ENCODE peak calls at places on chromosomes 4 and X, in ten cellular contexts. One of them, this sample, is unnamed.

GRCh38 chr4:76610751-76611150 is 175.7 kb downstream of the SHROOM3 start:
- DNase-seq in sigmoid colon: no peak
- DNase-seq in esophagus muscularis mucosa: no peak
- DNase-seq in ovary: no peak
- DNase-seq in HepG2: no peak
- DNase-seq in suprapubic skin: no peak
- DNase-seq in H1: no peak
- DNase-seq in stomach: no peak
- DNase-seq in A549: no peak
- DNase-seq in K562: no peak
- DNase-seq in this sample: no peak

GRCh38 chr4:77917075-77917474 is 54.4 kb downstream of the MRPL1 start:
- DNase-seq in sigmoid colon: no peak
- DNase-seq in esophagus muscularis mucosa: no peak
- DNase-seq in ovary: no peak
- DNase-seq in HepG2: no peak
- DNase-seq in suprapubic skin: no peak
- DNase-seq in H1: no peak
- DNase-seq in stomach: no peak
- DNase-seq in A549: no peak
- DNase-seq in K562: no peak
- DNase-seq in this sample: no peak

GRCh38 chr4:1285790-1286553 is 3.7 kb upstream of the MAEA start:
- DNase-seq in sigmoid colon: no peak
- DNase-seq in esophagus muscularis mucosa: no peak
- DNase-seq in ovary: no peak
- DNase-seq in HepG2: peak; percentile 50
- DNase-seq in suprapubic skin: no peak
- DNase-seq in H1: no peak
- DNase-seq in stomach: no peak
- DNase-seq in A549: peak; percentile 48
- DNase-seq in K562: peak; percentile 38
- DNase-seq in this sample: no peak

GRCh38 chr4:114393295-114394038 is 205.1 kb upstream of the UGT8 start:
- DNase-seq in sigmoid colon: no peak
- DNase-seq in esophagus muscularis mucosa: no peak
- DNase-seq in ovary: no peak
- DNase-seq in HepG2: no peak
- DNase-seq in suprapubic skin: no peak
- DNase-seq in H1: no peak
- DNase-seq in stomach: no peak
- DNase-seq in A549: no peak
- DNase-seq in K562: no peak
- DNase-seq in this sample: no peak

GRCh38 chr4:72383439-72383838 is 185.6 kb downstream of the ADAMTS3 start:
- DNase-seq in sigmoid colon: no peak
- DNase-seq in esophagus muscularis mucosa: no peak
- DNase-seq in ovary: no peak
- DNase-seq in HepG2: no peak
- DNase-seq in suprapubic skin: no peak
- DNase-seq in H1: no peak
- DNase-seq in stomach: no peak
- DNase-seq in A549: no peak
- DNase-seq in K562: no peak
- DNase-seq in this sample: no peak

GRCh38 chr4:27128431-27128830 is 267.8 kb downstream of the STIM2 start:
- DNase-seq in sigmoid colon: no peak
- DNase-seq in esophagus muscularis mucosa: peak; percentile 62
- DNase-seq in ovary: no peak
- DNase-seq in HepG2: no peak
- DNase-seq in suprapubic skin: no peak
- DNase-seq in H1: no peak
- DNase-seq in stomach: no peak
- DNase-seq in A549: no peak
- DNase-seq in K562: no peak
- DNase-seq in this sample: no peak

GRCh38 chr4:156824451-156825060 is 147.0 kb downstream of the PDGFC start:
- DNase-seq in sigmoid colon: no peak
- DNase-seq in esophagus muscularis mucosa: no peak
- DNase-seq in ovary: no peak
- DNase-seq in HepG2: no peak
- DNase-seq in suprapubic skin: no peak
- DNase-seq in H1: no peak
- DNase-seq in stomach: no peak
- DNase-seq in A549: no peak
- DNase-seq in K562: no peak
- DNase-seq in this sample: no peak

GRCh38 chr4:8035371-8035780 is 95.7 kb upstream of the AFAP1 start:
- DNase-seq in sigmoid colon: no peak
- DNase-seq in esophagus muscularis mucosa: no peak
- DNase-seq in ovary: no peak
- DNase-seq in HepG2: no peak
- DNase-seq in suprapubic skin: no peak
- DNase-seq in H1: no peak
- DNase-seq in stomach: no peak
- DNase-seq in A549: no peak
- DNase-seq in K562: no peak
- DNase-seq in this sample: no peak

GRCh38 chr4:108272566-108272965 is 103.8 kb upstream of the LEF1 start:
- DNase-seq in sigmoid colon: no peak
- DNase-seq in esophagus muscularis mucosa: no peak
- DNase-seq in ovary: no peak
- DNase-seq in HepG2: no peak
- DNase-seq in suprapubic skin: no peak
- DNase-seq in H1: no peak
- DNase-seq in stomach: no peak
- DNase-seq in A549: no peak
- DNase-seq in K562: peak; percentile 9
- DNase-seq in this sample: no peak

GRCh38 chr4:173763374-173763773 is 233.3 kb upstream of the HAND2 start:
- DNase-seq in sigmoid colon: no peak
- DNase-seq in esophagus muscularis mucosa: no peak
- DNase-seq in ovary: no peak
- DNase-seq in HepG2: no peak
- DNase-seq in suprapubic skin: no peak
- DNase-seq in H1: no peak
- DNase-seq in stomach: no peak
- DNase-seq in A549: no peak
- DNase-seq in K562: no peak
- DNase-seq in this sample: no peak

GRCh38 chr4:158068063-158068462 is 104.8 kb downstream of the GASK1B start:
- DNase-seq in sigmoid colon: no peak
- DNase-seq in esophagus muscularis mucosa: no peak
- DNase-seq in ovary: no peak
- DNase-seq in HepG2: no peak
- DNase-seq in suprapubic skin: no peak
- DNase-seq in H1: no peak
- DNase-seq in stomach: no peak
- DNase-seq in A549: no peak
- DNase-seq in K562: no peak
- DNase-seq in this sample: no peak

GRCh38 chr4:65865489-65865888 is 195.2 kb upstream of the EPHA5 start:
- DNase-seq in sigmoid colon: no peak
- DNase-seq in esophagus muscularis mucosa: no peak
- DNase-seq in ovary: no peak
- DNase-seq in HepG2: peak; percentile 13
- DNase-seq in suprapubic skin: no peak
- DNase-seq in H1: no peak
- DNase-seq in stomach: no peak
- DNase-seq in A549: peak; percentile 21
- DNase-seq in K562: no peak
- DNase-seq in this sample: no peak

GRCh38 chr4:25900901-25901500 is 13.0 kb upstream of the SMIM20 start:
- DNase-seq in sigmoid colon: no peak
- DNase-seq in esophagus muscularis mucosa: no peak
- DNase-seq in ovary: no peak
- DNase-seq in HepG2: no peak
- DNase-seq in suprapubic skin: no peak
- DNase-seq in H1: no peak
- DNase-seq in stomach: no peak
- DNase-seq in A549: no peak
- DNase-seq in K562: no peak
- DNase-seq in this sample: no peak
- TF ChIP-seq POLR2A in sigmoid colon: no peak
- TF ChIP-seq POLR2A in esophagus muscularis mucosa: no peak
- TF ChIP-seq POLR2A in ovary: no peak
- TF ChIP-seq POLR2A in HepG2: no peak
- TF ChIP-seq POLR2A in suprapubic skin: no peak
- TF ChIP-seq POLR2A in H1: no peak
- TF ChIP-seq POLR2A in stomach: no peak
- TF ChIP-seq POLR2A in A549: no peak
- TF ChIP-seq POLR2A in K562: no peak
- TF ChIP-seq POLR2A in this sample: no peak

GRCh38 chr4:142416711-142417275 is 429.3 kb downstream of the INPP4B start:
- DNase-seq in sigmoid colon: no peak
- DNase-seq in esophagus muscularis mucosa: no peak
- DNase-seq in ovary: no peak
- DNase-seq in HepG2: no peak
- DNase-seq in suprapubic skin: no peak
- DNase-seq in H1: no peak
- DNase-seq in stomach: no peak
- DNase-seq in A549: no peak
- DNase-seq in K562: no peak
- DNase-seq in this sample: no peak
- H3K4me3 ChIP-seq in sigmoid colon: no peak overlapping the region
- H3K4me3 ChIP-seq in esophagus muscularis mucosa: no peak overlapping the region
- H3K4me3 ChIP-seq in ovary: no peak overlapping the region
- H3K4me3 ChIP-seq in HepG2: no peak overlapping the region
- H3K4me3 ChIP-seq in suprapubic skin: no peak overlapping the region
- H3K4me3 ChIP-seq in H1: no peak overlapping the region
- H3K4me3 ChIP-seq in stomach: no peak overlapping the region
- H3K4me3 ChIP-seq in A549: no peak overlapping the region
- H3K4me3 ChIP-seq in K562: no peak overlapping the region
- H3K4me3 ChIP-seq in this sample: no peak overlapping the region

GRCh38 chr4:4492161-4492847 is 49.5 kb downstream of the STX18 start:
- DNase-seq in sigmoid colon: no peak
- DNase-seq in esophagus muscularis mucosa: no peak
- DNase-seq in ovary: no peak
- DNase-seq in HepG2: no peak
- DNase-seq in suprapubic skin: no peak
- DNase-seq in H1: no peak
- DNase-seq in stomach: no peak
- DNase-seq in A549: no peak
- DNase-seq in K562: no peak
- DNase-seq in this sample: no peak
- TF ChIP-seq EP300 in sigmoid colon: no peak
- TF ChIP-seq EP300 in esophagus muscularis mucosa: no peak
- TF ChIP-seq EP300 in ovary: no peak
- TF ChIP-seq EP300 in HepG2: no peak
- TF ChIP-seq EP300 in suprapubic skin: no peak
- TF ChIP-seq EP300 in H1: no peak
- TF ChIP-seq EP300 in stomach: no peak
- TF ChIP-seq EP300 in A549: no peak
- TF ChIP-seq EP300 in K562: no peak
- TF ChIP-seq EP300 in this sample: no peak

GRCh38 chrX:109536439-109537323 is at the start of gene NXT2:
- DNase-seq in sigmoid colon: peak; percentile 95
- DNase-seq in esophagus muscularis mucosa: peak; percentile 94
- DNase-seq in ovary: peak; percentile 87
- DNase-seq in HepG2: peak; percentile 83
- DNase-seq in suprapubic skin: peak; percentile 93
- DNase-seq in H1: peak; percentile 79
- DNase-seq in stomach: peak; percentile 90
- DNase-seq in A549: peak; percentile 94
- DNase-seq in K562: peak; percentile 94
- DNase-seq in this sample: peak; percentile 81
- TF ChIP-seq POLR2A in sigmoid colon: peak; percentile 34
- TF ChIP-seq POLR2A in esophagus muscularis mucosa: peak; percentile 57
- TF ChIP-seq POLR2A in ovary: peak; percentile 82
- TF ChIP-seq POLR2A in HepG2: peak; percentile 90
- TF ChIP-seq POLR2A in suprapubic skin: peak; percentile 77
- TF ChIP-seq POLR2A in H1: peak; percentile 93
- TF ChIP-seq POLR2A in stomach: no peak
- TF ChIP-seq POLR2A in A549: peak; percentile 86
- TF ChIP-seq POLR2A in K562: peak; percentile 93
- TF ChIP-seq POLR2A in this sample: peak; percentile 11

GRCh38 chr4:2754848-2755820 is 1.0 kb downstream of the TNIP2 start:
- DNase-seq in sigmoid colon: no peak
- DNase-seq in esophagus muscularis mucosa: no peak
- DNase-seq in ovary: peak; percentile 15
- DNase-seq in HepG2: no peak
- DNase-seq in suprapubic skin: no peak
- DNase-seq in H1: no peak
- DNase-seq in stomach: no peak
- DNase-seq in A549: no peak
- DNase-seq in K562: no peak
- DNase-seq in this sample: no peak

GRCh38 chr4:2755821-2756690 is at the start of gene TNIP2:
- DNase-seq in sigmoid colon: peak; percentile 95
- DNase-seq in esophagus muscularis mucosa: peak; percentile 97
- DNase-seq in ovary: peak; percentile 92
- DNase-seq in HepG2: peak; percentile 64
- DNase-seq in suprapubic skin: peak; percentile 94
- DNase-seq in H1: peak; percentile 85
- DNase-seq in stomach: peak; percentile 91
- DNase-seq in A549: peak; percentile 64
- DNase-seq in K562: peak; percentile 98
- DNase-seq in this sample: peak; percentile 71

GRCh38 chr4:2757426-2757825 is 1.3 kb upstream of the TNIP2 start:
- DNase-seq in sigmoid colon: no peak
- DNase-seq in esophagus muscularis mucosa: no peak
- DNase-seq in ovary: no peak
- DNase-seq in HepG2: no peak
- DNase-seq in suprapubic skin: no peak
- DNase-seq in H1: no peak
- DNase-seq in stomach: no peak
- DNase-seq in A549: no peak
- DNase-seq in K562: no peak
- DNase-seq in this sample: no peak

GRCh38 chr4:2753444-2753843 is 2.7 kb downstream of the TNIP2 start:
- DNase-seq in sigmoid colon: no peak
- DNase-seq in esophagus muscularis mucosa: no peak
- DNase-seq in ovary: no peak
- DNase-seq in HepG2: no peak
- DNase-seq in suprapubic skin: no peak
- DNase-seq in H1: no peak
- DNase-seq in stomach: no peak
- DNase-seq in A549: no peak
- DNase-seq in K562: no peak
- DNase-seq in this sample: no peak

DNA sequence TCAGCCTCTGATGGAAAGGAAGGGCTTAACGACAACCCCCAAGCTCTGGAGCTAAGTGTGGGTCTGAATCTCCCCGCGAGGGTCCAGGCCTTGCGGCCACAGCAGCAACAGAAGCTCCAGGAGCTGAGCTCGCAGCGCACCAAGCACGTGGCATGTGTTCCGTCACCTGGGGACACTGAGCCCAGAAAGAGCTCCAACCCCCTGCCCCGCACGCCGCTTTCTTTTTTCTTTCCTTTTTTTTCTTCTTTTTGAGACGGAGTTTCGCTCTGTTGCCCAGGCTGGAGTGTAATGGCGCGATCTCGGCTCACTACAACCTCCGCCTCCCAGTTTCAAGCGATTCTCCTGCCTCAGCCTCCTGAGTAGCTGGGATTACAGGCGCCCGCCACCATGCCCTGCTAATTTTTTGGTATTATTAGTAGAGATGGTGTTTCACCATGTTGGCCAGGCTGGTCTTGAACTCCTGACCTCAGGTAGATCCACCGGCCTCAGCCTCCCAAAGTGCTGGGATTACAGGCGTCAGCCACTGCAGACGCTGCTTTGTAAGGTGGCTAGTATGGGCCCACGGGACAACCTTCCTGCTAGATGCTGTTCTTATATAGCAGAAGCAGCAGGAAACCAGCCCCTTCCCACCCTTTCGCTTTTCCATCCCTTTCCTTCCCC is 685 bp upstream of the TNIP2 start:
- DNase-seq in sigmoid colon: no peak
- DNase-seq in esophagus muscularis mucosa: no peak
- DNase-seq in ovary: no peak
- DNase-seq in HepG2: no peak
- DNase-seq in suprapubic skin: no peak
- DNase-seq in H1: no peak
- DNase-seq in stomach: no peak
- DNase-seq in A549: no peak
- DNase-seq in K562: no peak
- DNase-seq in this sample: no peak
- H3K4me3 ChIP-seq in sigmoid colon: peak overlapping the region; percentile 78
- H3K4me3 ChIP-seq in esophagus muscularis mucosa: peak overlapping the region; percentile 88
- H3K4me3 ChIP-seq in ovary: peak overlapping the region; percentile 29
- H3K4me3 ChIP-seq in HepG2: peak overlapping the region; percentile 55
- H3K4me3 ChIP-seq in suprapubic skin: peak overlapping the region; percentile 70
- H3K4me3 ChIP-seq in H1: peak overlapping the region; percentile 12
- H3K4me3 ChIP-seq in stomach: peak overlapping the region; percentile 77
- H3K4me3 ChIP-seq in A549: peak overlapping the region; percentile 72
- H3K4me3 ChIP-seq in K562: peak overlapping the region; percentile 27
- H3K4me3 ChIP-seq in this sample: peak overlapping the region; percentile 31

This sample was measured in tibial nerve.